ENCODE peak calls at places on chromosomes 1 and 21, in seven cellular contexts. H is cardiac muscle cell, M is pancreas, O is fibroblast of lung, L is neural progenitor cell, P is thoracic aorta, W is HCT116. X is an unnamed sample.

GRCh38 chr1:113507552-113508214 is 117.4 kb downstream of the MAGI3 start:
- DNase-seq in P (no peak), M (no peak), W (no peak), H (no peak), O (no peak), L (no peak), X (no peak)

GRCh38 chr1:195462646-195463045 is 1145.6 kb downstream of the KCNT2 start:
- DNase-seq in H (no peak), M (no peak), L (no peak), W (no peak), O (peak; percentile 29), P (no peak), X (no peak)

GRCh38 chr21:31500976-31501375 is 156.9 kb upstream of the TIAM1 start:
- DNase-seq in W (no peak), L (no peak), M (no peak), O (no peak), P (no peak), H (no peak), X (no peak)

GRCh38 chr21:41136286-41136685 is 31.7 kb upstream of the BACE2 start:
- DNase-seq in W (no peak), O (no peak), M (no peak), L (no peak), H (no peak), P (no peak), X (no peak)

GRCh38 chr21:38955495-38955894 is 149.8 kb downstream of the ETS2 start:
- DNase-seq in O (peak; percentile 75), L (no peak), H (peak; percentile 42), W (no peak), P (no peak), M (no peak), X (peak; percentile 71)

GRCh38 chr1:27416387-27417111 is 24.1 kb downstream of the GPR3 start:
- DNase-seq in P (no peak), W (peak; percentile 55), M (no peak), O (peak; percentile 65), H (peak; percentile 80), L (peak; percentile 73), X (no peak)

GRCh38 chr1:178091986-178092745 is 1.7 kb upstream of the RASAL2 start:
- DNase-seq in M (no peak), P (no peak), L (no peak), H (peak; percentile 60), O (peak; percentile 40), W (no peak), X (no peak)

GRCh38 chr1:29343908-29344307 is 107.6 kb downstream of the PTPRU start:
- DNase-seq in M (no peak), L (no peak), H (no peak), W (no peak), P (no peak), O (no peak), X (no peak)

GRCh38 chr1:181676269-181676668 is 193.0 kb downstream of the CACNA1E start:
- DNase-seq in P (no peak), O (peak; percentile 17), H (peak; percentile 1), L (peak; percentile 70), M (no peak), W (peak; percentile 13), X (no peak)

GRCh38 chr1:247370786-247371732 is 39.4 kb upstream of the ZNF496 start:
- DNase-seq in P (no peak), L (no peak), W (no peak), M (no peak), H (peak; percentile 61), O (peak; percentile 54), X (no peak)

GRCh38 chr1:6801199-6801598 is 15.9 kb downstream of the CAMTA1 start:
- DNase-seq in W (no peak), O (no peak), L (no peak), H (no peak), M (no peak), P (no peak), X (no peak)

GRCh38 chr1:220908757-220909156 is 29.5 kb downstream of the HLX start:
- DNase-seq in O (no peak), W (peak; percentile 1), H (peak; percentile 56), M (no peak), L (no peak), P (no peak), X (peak; percentile 49)

GRCh38 chr1:55214214-55214902 is 806 bp downstream of the USP24 start:
- DNase-seq in W (no peak), H (peak; percentile 32), O (peak; percentile 29), P (no peak), L (peak; percentile 80), M (peak; percentile 79), X (peak; percentile 79)

GRCh38 chr1:202016022-202016624 is 5.7 kb downstream of the ELF3 start:
- DNase-seq in O (peak; percentile 31), M (no peak), L (no peak), P (no peak), W (no peak), H (no peak), X (no peak)

GRCh38 chr1:58981392-58981791 is 197.5 kb upstream of the JUN start:
- DNase-seq in P (no peak), O (no peak), M (no peak), L (no peak), W (no peak), H (no peak), X (no peak)

GRCh38 chr1:6348511-6349191 is 44.9 kb downstream of the ACOT7 start:
- DNase-seq in H (peak; percentile 88), L (peak; percentile 55), M (no peak), O (peak; percentile 90), W (no peak), P (no peak), X (no peak)

GRCh38 chr1:45542591-45542990 is 8.0 kb upstream of the AKR1A1 start:
- DNase-seq in H (peak; percentile 19), M (no peak), P (no peak), L (no peak), W (no peak), O (no peak), X (no peak)

GRCh38 chr1:14598498-14599172 is at the start of gene KAZN:
- DNase-seq in H (no peak), M (peak; percentile 70), O (no peak), W (no peak), L (peak; percentile 91), P (no peak), X (peak; percentile 49)

GRCh38 chr1:151833172-151833571 is 1.6 kb upstream of the RORC start:
- DNase-seq in L (no peak), W (no peak), H (no peak), P (no peak), O (no peak), M (no peak), X (no peak)

DNA sequence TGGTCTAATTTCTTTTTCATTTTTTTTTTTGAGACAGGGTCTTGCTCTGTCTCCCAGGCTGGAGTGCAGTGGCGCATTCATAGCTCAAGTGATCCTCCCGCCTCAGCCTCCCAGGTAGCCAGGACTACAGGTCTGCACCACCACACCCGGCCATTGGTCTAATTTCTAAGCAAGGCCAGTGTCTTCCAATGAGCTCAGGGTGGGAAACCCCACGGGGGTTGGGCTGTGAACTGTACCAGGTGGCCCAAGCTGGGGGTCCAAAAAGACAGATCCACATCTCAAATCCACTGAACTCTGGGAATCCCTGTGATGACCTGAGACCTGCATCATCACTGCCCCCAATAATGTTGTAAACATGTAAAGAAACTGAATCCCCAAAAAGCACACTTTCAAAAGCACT is 79.5 kb downstream of the BCAR3 start:
- DNase-seq in H (no peak), M (no peak), W (no peak), P (no peak), O (no peak), L (no peak), X (no peak)
- H3K4me1 ChIP-seq in H (no peaks in the 10 kb centered on the region), M (no peaks in the 10 kb centered on the region), W (peaks cover 5% of the 10 kb centered on the region), P (peaks cover 51% of the 10 kb centered on the region), O (peaks cover 15% of the 10 kb centered on the region), L (no peaks in the 10 kb centered on the region), X (peaks cover 39% of the 10 kb centered on the region)

GRCh38 chr1:101028466-101028865 is 2.9 kb upstream of the DPH5 start:
- DNase-seq in M (no peak), O (no peak), L (no peak), H (no peak), W (no peak), P (no peak), X (no peak)
- H3K4me1 ChIP-seq in M (no peaks in the 10 kb centered on the region), O (peaks cover 6% of the 10 kb centered on the region), L (peaks cover 16% of the 10 kb centered on the region), H (peaks cover 11% of the 10 kb centered on the region), W (peaks cover 4% of the 10 kb centered on the region), P (peaks cover 15% of the 10 kb centered on the region), X (no peaks in the 10 kb centered on the region)

GRCh38 chr1:23124259-23125026 is 44.2 kb downstream of the LUZP1 start:
- DNase-seq in W (no peak), M (no peak), L (no peak), O (no peak), P (no peak), H (no peak), X (no peak)
- H3K4me1 ChIP-seq in W (peaks cover under 1% of the 10 kb centered on the region), M (peaks cover 19% of the 10 kb centered on the region), L (peaks cover 9% of the 10 kb centered on the region), O (peaks cover 3% of the 10 kb centered on the region), P (peaks cover 69% of the 10 kb centered on the region), H (peaks cover 7% of the 10 kb centered on the region), X (peaks cover 9% of the 10 kb centered on the region)

GRCh38 chr1:153549741-153550397 is 811 bp upstream of the S100A3 start:
- DNase-seq in L (no peak), P (no peak), H (no peak), M (no peak), O (no peak), W (no peak), X (no peak)
- H3K4me1 ChIP-seq in L (peaks cover 25% of the 10 kb centered on the region), P (peaks cover 76% of the 10 kb centered on the region), H (peaks cover 30% of the 10 kb centered on the region), M (no peaks in the 10 kb centered on the region), O (peaks cover 52% of the 10 kb centered on the region), W (peaks cover 68% of the 10 kb centered on the region), X (peaks cover 17% of the 10 kb centered on the region)

GRCh38 chr1:8086071-8086470 is 60.0 kb upstream of the ERRFI1 start:
- DNase-seq in H (no peak), M (no peak), W (no peak), L (no peak), O (no peak), P (no peak), X (no peak)
- H3K4me1 ChIP-seq in H (peaks cover 11% of the 10 kb centered on the region), M (peaks cover 13% of the 10 kb centered on the region), W (peaks cover 92% of the 10 kb centered on the region), L (no peaks in the 10 kb centered on the region), O (peaks cover 27% of the 10 kb centered on the region), P (peaks cover 39% of the 10 kb centered on the region), X (peaks cover 4% of the 10 kb centered on the region)

DNA sequence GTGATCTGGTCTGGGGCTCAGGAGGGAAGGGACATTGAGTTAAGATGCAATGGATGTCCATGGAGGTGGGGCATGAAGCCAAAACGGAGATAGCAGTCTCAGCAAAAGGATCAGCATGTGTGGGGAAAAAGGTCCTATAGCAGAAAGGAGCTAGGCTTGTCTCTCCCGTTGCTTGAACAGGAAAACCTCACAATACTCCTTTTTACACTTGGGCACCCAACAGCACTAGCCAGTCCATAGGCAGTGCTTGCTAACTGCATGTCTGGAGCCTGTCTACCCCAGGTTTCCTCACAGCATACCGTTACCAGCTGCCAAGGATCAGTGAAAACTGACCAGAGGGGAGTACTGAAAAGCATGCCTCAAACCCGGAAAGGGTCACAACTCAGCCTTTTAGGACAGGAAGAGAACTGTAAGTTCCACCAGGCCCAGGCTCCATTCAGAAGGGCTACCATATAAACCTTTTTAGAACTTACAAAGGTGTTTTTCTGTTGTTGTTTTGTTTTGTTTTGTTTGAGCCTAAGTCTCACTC is 78.6 kb downstream of the JAK1 start:
- DNase-seq in M (no peak), H (peak; percentile 61), L (no peak), W (no peak), O (no peak), P (no peak), X (no peak)
- H3K4me1 ChIP-seq in M (peaks cover 11% of the 10 kb centered on the region), H (peaks cover 41% of the 10 kb centered on the region), L (peaks cover 13% of the 10 kb centered on the region), W (no peaks in the 10 kb centered on the region), O (no peaks in the 10 kb centered on the region), P (peaks cover 36% of the 10 kb centered on the region), X (peaks cover 17% of the 10 kb centered on the region)

DNA sequence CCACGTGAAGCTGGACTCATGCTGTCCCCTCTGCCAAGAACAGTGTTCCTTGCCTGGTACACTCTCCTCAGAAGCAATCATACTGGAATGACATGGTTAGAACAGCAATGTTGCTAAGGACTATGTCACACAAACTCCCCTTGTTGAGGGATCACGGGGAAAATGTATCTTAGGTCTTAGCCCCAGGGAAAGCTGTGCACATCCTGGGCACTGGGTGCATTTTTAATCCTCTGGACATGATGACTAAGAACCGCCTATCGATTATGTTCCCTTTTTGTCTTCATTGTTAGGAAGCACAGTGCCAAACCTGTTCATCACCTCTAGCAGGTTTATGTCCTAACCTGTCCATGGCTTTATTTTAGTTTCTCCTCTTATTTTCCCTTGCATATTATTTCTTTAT is 115.1 kb downstream of the HIVEP3 start:
- DNase-seq in W (no peak), H (no peak), P (no peak), L (no peak), O (no peak), M (no peak), X (no peak)
- H3K4me1 ChIP-seq in W (peaks cover 7% of the 10 kb centered on the region), H (no peaks in the 10 kb centered on the region), P (peaks cover 20% of the 10 kb centered on the region), L (no peaks in the 10 kb centered on the region), O (no peaks in the 10 kb centered on the region), M (no peaks in the 10 kb centered on the region), X (peaks cover 7% of the 10 kb centered on the region)